ENCODE peak calls at places on chromosomes 7 and 10, in five cellular contexts. P is cardiac muscle cell; O is PC-3; X is CD8-positive, alpha-beta T cell; E is neural progenitor cell. Q is an unnamed sample. For H3K4me1 and H3K27me3, the result is how much of the 10 kb centered on the place peaks cover.

GRCh38 chr10:133466683-133467275 is 13.0 kb downstream of the SCART1 start:
- DNase-seq in P (no peak), O (no peak), X (no peak), E (no peak), Q (no peak)

GRCh38 chr7:134724606-134725005 is 54.8 kb upstream of the CALD1 start:
- DNase-seq in P (no peak), O (peak), X (no peak), E (peak), Q (peak)

GRCh38 chr10:129365767-129366400 is 101.2 kb upstream of the MGMT start:
- DNase-seq in P (no peak), O (no peak), X (no peak), E (no peak), Q (peak)

GRCh38 chr7:73770002-73770859 is at the start of gene CLDN3:
- DNase-seq in P (peak), O (peak), X (no peak), E (peak), Q (peak)

GRCh38 chr7:64999165-65000004 is 7.1 kb downstream of the ERV3-1 start:
- DNase-seq in P (no peak), O (peak), X (no peak), E (no peak), Q (no peak)

GRCh38 chr10:60942604-60943269 is 1.2 kb downstream of the RHOBTB1 start:
- DNase-seq in P (peak), O (peak), X (no peak), E (no peak), Q (no peak)

GRCh38 chr10:178208-178607 is 43.0 kb downstream of the ZMYND11 start:
- DNase-seq in P (peak), O (peak), X (no peak), E (no peak), Q (no peak)

GRCh38 chr10:119849031-119849789 is 23.4 kb downstream of the MCMBP start:
- DNase-seq in P (no peak), O (no peak), X (no peak), E (no peak), Q (no peak)

GRCh38 chr7:39720586-39720985 is 97.2 kb downstream of the RALA start:
- DNase-seq in P (no peak), O (peak), X (no peak), E (no peak), Q (no peak)

GRCh38 chr7:36487756-36488336 is 98.2 kb downstream of the ANLN start:
- DNase-seq in P (peak), O (peak), X (no peak), E (peak), Q (peak)

GRCh38 chr7:131895541-131896173 is 339.2 kb upstream of the PODXL start:
- DNase-seq in P (no peak), O (peak), X (no peak), E (no peak), Q (no peak)

GRCh38 chr7:23135765-23136164 is 30.2 kb downstream of the KLHL7 start:
- DNase-seq in P (no peak), O (no peak), X (no peak), E (no peak), Q (no peak)

GRCh38 chr10:112535432-112536038 is 88.5 kb downstream of the VTI1A start:
- DNase-seq in P (peak), O (no peak), X (no peak), E (no peak), Q (no peak)

GRCh38 chr10:21749788-21750187 is 215.8 kb downstream of the MLLT10 start:
- DNase-seq in P (no peak), O (peak), X (no peak), E (no peak), Q (no peak)

GRCh38 chr10:73648975-73649829 is 6.6 kb downstream of the SYNPO2L start:
- DNase-seq in P (peak), O (peak), X (no peak), E (no peak), Q (no peak)

GRCh38 chr10:114925675-114926204 is 12.3 kb upstream of the TRUB1 start:
- DNase-seq in P (no peak), O (peak), X (no peak), E (no peak), Q (peak)

GRCh38 chr7:93043393-93043985 is 74.3 kb downstream of the SAMD9 start:
- DNase-seq in P (no peak), O (no peak), X (no peak), E (peak), Q (no peak)

DNA sequence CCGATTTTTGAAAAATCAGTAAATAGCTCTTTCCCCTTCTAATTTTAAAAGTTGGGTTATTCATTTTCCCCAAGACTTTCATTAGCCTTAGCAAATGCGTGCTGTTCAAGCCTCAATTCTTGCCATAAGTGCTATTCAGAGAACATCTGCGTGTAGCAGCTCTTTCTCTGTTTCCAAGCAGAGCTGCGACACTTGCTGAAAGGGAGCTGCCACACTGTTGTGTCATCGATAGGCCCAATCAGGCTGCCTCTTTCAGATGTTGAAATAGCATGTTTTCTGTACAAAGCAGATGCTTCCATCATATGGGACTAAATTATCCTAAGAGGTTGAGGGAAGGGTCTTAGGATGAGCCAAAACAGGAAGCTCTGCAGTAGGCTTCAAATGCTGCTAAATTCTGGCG is 220.9 kb upstream of the CDC14C start:
- DNase-seq in P (no peak), O (no peak), X (no peak), E (no peak), Q (no peak)
- H3K4me3 ChIP-seq in P (no peak), O (no peak), X (no peak), E (no peak), Q (no peak)

GRCh38 chr7:227940-228339 is 35.6 kb downstream of the FAM20C start:
- DNase-seq in P (no peak), O (no peak), X (no peak), E (no peak), Q (no peak)

GRCh38 chr7:226281-226882 is 34.0 kb downstream of the FAM20C start:
- DNase-seq in P (no peak), O (peak), X (no peak), E (no peak), Q (no peak)

GRCh38 chr7:229184-229964 is 37.0 kb downstream of the FAM20C start:
- DNase-seq in P (no peak), O (no peak), X (no peak), E (no peak), Q (no peak)

GRCh38 chr7:230274-230673 is 37.9 kb downstream of the FAM20C start:
- DNase-seq in P (no peak), O (no peak), X (no peak), E (no peak), Q (no peak)

DNA sequence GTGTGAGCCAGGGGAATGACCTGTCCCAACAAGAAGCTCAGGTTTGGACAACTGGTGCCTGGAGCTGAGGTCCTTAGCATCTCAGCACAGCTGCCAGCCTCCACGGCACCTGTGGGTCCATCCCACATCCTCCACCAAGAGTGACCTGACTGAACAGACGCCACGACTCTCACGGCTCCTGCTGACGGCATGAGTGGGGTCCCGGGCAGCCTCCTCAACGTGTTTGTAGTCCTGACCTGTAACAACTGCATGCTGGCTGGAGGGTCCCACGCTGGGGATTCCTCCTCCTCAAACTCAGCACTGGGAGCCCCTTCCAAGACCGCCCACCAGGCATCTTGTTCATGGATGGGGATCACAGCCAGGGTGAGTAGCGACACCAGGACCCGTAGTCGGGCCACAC is 36.2 kb downstream of the FAM20C start:
- DNase-seq in P (no peak), O (no peak), X (no peak), E (no peak), Q (no peak)
- H3K4me1 ChIP-seq in P (under half), O (under half), X (under half), E (under half), Q (under half)

GRCh38 chr7:27046854-27047549 is 48.8 kb downstream of the HOXA1 start:
- DNase-seq in P (no peak), O (peak), X (no peak), E (no peak), Q (no peak)
- H3K27me3 ChIP-seq in P (under half), O (under half), X (under half), E (under half), Q (under half)

GRCh38 chr7:19772858-19773337 is 519 bp downstream of the TMEM196 start:
- DNase-seq in P (peak), O (peak), X (no peak), E (peak), Q (peak)
- H3K4me3 ChIP-seq in P (no peak), O (no peak), X (no peak), E (peak), Q (peak)

GRCh38 chr7:19482628-19483027 is 226.2 kb downstream of the POLR1F start:
- DNase-seq in P (no peak), O (no peak), X (no peak), E (no peak), Q (no peak)
- H3K4me1 ChIP-seq in P (under half), O (under half), X (under half), E (under half), Q (under half)

DNA sequence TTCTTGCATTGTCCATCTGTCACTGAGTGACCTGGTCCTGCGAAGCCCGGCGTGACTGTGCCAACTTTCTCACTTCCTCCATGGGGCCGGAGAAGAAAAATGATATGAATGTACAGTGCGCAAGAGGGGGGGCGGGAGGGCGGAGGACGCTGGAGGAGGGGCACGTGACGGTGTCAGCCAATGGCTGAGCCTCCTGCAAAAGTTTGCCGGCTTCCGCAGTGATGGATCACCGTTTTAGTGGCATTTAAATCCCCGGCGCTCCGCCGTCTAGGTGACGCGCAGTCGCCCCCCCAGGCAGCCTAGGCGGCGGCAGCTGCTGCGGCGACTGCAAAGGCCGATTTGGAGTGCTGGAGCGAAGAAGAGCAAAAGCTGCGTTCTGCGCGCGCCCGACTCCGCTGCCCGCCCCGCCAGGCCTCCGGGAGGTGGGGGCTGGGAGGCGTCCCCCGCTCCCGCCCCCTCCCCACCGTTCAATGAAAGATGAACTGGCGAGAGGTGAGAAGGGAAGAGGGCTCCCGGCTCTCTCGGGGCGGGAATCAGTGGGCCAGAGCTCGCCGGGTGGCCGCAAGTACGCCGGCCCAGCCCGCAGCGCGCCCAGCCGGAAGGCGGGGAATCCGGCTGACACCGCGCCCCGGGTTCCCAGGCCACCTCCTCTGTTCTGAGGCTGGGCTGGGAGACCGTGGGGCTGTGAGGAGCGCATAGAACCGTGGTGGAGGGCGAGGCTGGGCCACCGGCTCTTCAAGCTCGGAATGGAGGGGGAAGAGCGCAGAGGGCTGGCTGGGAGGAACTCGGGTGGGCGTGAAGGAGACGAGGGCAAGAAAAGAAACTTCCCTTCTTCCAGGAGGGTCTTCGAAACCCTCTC is at the start of gene HOXA1:
- DNase-seq in P (peak), O (peak), X (peak), E (peak), Q (no peak)
- H3K27me3 ChIP-seq in P (half or more), O (under half), X (under half), E (half or more), Q (half or more)

Q was measured in BE2C.